ENCODE peak calls at places on chromosomes 5 and 9, in six cellular contexts. E is A549, Y is stomach, X is adrenal gland, I is transverse colon, V is HCT116. P is an unnamed sample. For H3K4me1, the result is how much of the 10 kb centered on the place peaks cover.

GRCh38 chr5:42579320-42579719 is 156.1 kb downstream of the GHR start:
- DNase-seq in V (no peak), I (no peak), E (no peak), X (no peak), Y (no peak), P (no peak)

GRCh38 chr9:135038826-135039225 is 48.6 kb upstream of the OLFM1 start:
- DNase-seq in V (no peak), I (no peak), X (no peak), E (no peak), Y (no peak), P (no peak)

GRCh38 chr5:114467141-114467540 is 105.3 kb downstream of the KCNN2 start:
- DNase-seq in V (no peak), I (no peak), Y (no peak), E (no peak), X (no peak), P (no peak)

GRCh38 chr9:7756088-7756487 is 43.5 kb downstream of the DMAC1 start:
- DNase-seq in E (no peak), X (no peak), I (no peak), V (no peak), Y (no peak), P (no peak)

GRCh38 chr5:151347364-151347763 is at the start of gene SLC36A2:
- DNase-seq in E (no peak), V (no peak), X (no peak), Y (no peak), I (no peak), P (no peak)

GRCh38 chr9:121674952-121675351 is 23.5 kb downstream of the DAB2IP start:
- DNase-seq in Y (no peak), X (no peak), E (no peak), V (no peak), I (no peak), P (no peak)

GRCh38 chr5:161530700-161531099 is 15.8 kb downstream of the GABRB2 start:
- DNase-seq in Y (no peak), V (no peak), X (no peak), I (no peak), E (no peak), P (no peak)

GRCh38 chr5:172645271-172645670 is 4.2 kb downstream of the NEURL1B start:
- DNase-seq in Y (no peak), X (no peak), E (no peak), V (no peak), I (no peak), P (no peak)

GRCh38 chr5:60533789-60534188 is 166.2 kb downstream of the DEPDC1B start:
- DNase-seq in X (no peak), Y (no peak), E (no peak), I (no peak), V (no peak), P (no peak)

GRCh38 chr9:121358747-121359146 is 11.3 kb downstream of the STOM start:
- DNase-seq in E (no peak), Y (no peak), V (no peak), I (no peak), X (no peak), P (no peak)

GRCh38 chr9:36039696-36040095 is 3.0 kb downstream of the RECK start:
- DNase-seq in I (no peak), Y (no peak), X (no peak), E (no peak), V (no peak), P (no peak)

GRCh38 chr9:129676970-129677369 is 11.5 kb downstream of the PRRX2 start:
- DNase-seq in X (no peak), Y (no peak), I (no peak), E (no peak), V (no peak), P (no peak)

GRCh38 chr5:29089591-29090141 is 2051.3 kb upstream of the CDH9 start:
- DNase-seq in V (no peak), Y (no peak), E (no peak), I (no peak), X (no peak), P (no peak)

GRCh38 chr5:34585601-34586104 is 70.5 kb upstream of the RAI14 start:
- DNase-seq in Y (peak), E (peak), V (no peak), I (no peak), X (no peak), P (no peak)
- TF ChIP-seq POLR2A in Y (no peak), E (no peak), V (no peak), I (no peak), X (no peak), P (no peak)

GRCh38 chr9:116000748-116001329 is 152.8 kb upstream of the PAPPA start:
- DNase-seq in Y (peak), V (peak), E (peak), X (no peak), I (peak), P (no peak)
- TF ChIP-seq CTCF in Y (no peak), V (peak), E (peak), X (peak), I (peak), P (no peak)

DNA sequence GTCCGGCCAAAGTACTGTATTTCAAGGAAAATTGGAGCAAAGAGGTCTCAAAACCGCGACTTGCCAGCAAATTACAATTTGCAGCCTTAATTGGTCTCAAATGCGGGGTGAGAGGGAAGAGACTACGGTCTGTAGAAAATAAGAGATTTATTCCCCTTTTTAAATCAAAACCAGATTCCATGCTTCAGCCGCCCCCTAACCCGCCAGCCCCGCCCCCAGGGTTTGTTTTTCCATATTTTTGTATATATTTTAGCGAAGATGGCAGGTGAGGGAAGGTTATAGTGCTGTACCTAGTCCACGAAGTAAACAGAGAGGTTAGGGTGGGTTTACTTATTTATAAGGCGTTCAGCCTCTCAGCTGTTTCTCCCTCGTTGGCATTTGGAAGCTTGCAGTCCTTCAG is 999 bp upstream of the SMARCA2 start:
- DNase-seq in X (no peak), V (no peak), E (no peak), Y (no peak), I (no peak), P (no peak)
- H3K4me1 ChIP-seq in X (under half), V (under half), E (under half), Y (under half), I (under half), P (under half)

DNA sequence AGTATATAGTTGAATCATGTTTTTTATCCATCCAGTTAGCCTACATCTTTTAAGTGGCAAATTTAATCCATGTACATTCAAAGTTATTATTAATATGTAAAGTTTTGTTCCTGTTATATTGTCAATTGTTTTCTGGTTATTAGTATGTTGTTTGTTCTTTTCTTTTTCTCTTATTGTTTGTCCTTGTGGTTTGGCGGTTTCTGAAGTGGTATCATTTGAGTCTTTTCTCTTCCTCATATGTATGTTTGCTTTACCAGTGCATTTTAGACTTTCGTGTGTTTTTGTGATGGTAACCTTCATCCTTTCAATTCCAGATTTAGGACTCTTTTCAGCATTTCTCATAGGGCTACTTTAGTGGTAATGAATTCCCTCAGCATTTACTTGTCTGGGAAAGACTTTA is 130.4 kb upstream of the RFX3 start:
- DNase-seq in X (no peak), I (no peak), V (no peak), E (no peak), Y (no peak), P (no peak)
- TF ChIP-seq POLR2A in X (no peak), I (no peak), V (no peak), E (no peak), Y (no peak), P (no peak)

DNA sequence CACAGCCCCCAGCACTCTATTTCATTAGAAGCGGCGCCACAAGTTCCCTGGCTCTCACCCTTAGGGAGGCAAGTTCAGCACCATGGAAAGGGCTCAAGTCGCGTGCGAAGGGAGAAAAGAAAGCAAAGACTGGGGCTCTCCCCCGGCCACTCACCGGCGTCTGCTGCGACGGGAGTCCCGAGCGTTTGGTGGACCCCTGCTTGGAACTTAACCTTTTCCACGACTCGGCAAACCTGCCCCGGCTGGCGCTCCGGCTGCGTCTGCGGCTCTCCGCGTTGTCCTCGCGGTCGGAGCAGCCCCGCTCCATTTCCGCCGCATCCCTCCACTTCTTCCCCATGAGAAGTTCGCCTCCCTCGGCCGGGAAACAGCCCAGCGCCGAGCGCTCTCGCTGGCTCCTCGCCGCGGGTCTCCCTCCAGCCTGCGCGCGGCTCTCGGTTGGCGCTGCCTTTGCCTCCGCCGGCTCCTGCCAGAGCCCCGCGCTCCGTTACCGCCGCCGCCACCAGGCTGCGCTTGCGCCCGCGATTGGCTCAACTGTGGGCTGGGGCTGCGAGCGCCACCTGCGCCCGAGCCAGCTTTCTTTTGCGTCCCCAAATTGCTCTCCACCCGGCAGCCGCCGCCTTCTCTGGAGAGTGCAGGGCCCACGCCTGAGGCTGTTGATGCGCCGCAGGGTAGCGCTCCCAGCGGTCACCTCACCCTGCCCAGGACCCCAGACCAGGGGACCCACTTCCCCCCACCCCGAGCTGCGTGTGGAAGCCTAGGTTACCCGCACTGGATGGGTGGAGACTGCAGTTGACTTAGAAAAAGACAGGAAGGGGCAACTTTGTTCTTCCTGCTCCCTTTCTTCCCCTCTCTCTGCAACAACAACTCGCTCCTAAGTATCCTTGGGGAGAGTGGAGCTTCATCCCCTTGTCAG is 321.6 kb downstream of the CEMIP2 start:
- DNase-seq in Y (peak), X (peak), I (peak), E (peak), V (no peak), P (peak)
- TF ChIP-seq CTCF in Y (no peak), X (no peak), I (no peak), E (peak), V (no peak), P (no peak)

DNA sequence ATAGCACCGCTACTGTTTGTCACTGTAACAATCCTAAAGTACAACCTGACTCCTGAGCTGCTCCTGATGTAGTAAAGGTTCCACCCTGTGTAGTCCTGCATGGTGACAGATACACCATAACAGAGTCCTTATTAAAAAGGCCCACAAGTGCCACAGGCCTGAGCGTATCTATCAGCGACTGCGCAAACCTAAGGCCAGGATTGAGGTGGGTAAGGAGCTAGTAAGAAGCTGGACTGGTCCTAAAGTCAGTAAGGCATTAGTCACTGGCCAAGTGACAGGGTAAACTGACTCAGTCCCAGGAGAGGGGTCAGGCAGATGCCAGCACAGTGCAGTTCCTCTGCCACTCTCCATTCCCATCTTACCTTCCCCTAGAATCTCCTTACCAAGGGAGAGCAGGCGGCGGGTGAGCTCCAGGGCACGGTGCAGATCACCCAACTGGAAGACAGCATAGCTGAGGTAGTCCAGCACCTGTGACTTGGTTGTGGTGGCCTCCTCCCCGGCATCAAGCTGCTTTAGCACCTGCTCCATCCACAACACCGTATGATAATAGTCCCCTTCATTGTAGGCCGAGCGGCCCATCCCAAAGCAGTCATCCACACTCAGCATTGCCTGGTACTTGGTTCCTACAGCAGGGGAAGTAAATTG is 17.6 kb downstream of the P4HA2 start:
- DNase-seq in E (no peak), X (no peak), I (no peak), Y (no peak), V (no peak), P (no peak)
- H3K4me1 ChIP-seq in E (under half), X (under half), I (under half), Y (under half), V (under half), P (under half)

DNA sequence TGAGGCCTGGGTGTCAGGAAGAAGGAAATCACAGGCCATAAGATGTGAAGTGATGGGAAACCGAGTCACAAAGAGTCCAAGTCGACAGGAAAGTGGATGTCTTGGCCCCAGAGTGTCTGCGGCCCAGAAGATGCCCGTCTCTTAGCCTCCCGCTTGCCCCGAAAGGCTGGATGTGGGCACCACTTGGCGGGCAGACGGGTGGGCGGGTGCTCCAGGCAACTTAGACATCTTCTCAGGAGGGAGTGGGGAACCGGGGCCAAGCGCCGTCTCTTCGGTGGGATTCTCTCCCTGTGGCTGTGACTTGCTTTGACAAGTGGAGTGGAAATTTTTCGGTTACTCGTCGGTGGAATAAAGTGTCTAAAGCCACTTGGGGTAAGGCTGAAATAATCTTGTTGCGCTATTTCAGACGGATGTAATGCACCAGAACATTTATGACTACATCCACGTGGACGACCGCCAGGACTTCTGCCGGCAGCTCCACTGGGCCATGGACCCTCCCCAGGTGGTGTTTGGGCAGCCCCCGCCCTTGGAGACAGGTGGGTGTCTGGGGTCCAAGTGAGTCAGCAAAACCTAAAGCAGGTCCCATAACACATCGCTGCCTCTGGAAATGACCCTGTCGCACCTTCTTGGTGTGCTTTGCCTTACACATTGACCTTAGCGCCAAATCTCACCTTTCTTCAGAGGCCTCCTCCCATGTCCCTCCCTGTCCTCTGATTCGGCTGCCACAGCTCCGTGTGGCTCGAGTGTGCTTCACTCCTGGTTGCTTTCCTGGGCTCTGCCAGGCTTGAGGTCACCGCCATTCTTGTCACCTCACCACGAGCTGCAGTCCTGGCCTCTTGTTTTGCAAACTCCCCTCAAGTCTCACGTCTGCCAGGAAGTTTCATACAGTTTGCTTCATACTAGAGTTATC is 20.4 kb upstream of the EXOC3 start:
- DNase-seq in Y (no peak), I (no peak), E (no peak), V (no peak), X (no peak), P (no peak)
- TF ChIP-seq POLR2A in Y (no peak), I (no peak), E (no peak), V (no peak), X (no peak), P (no peak)

DNA sequence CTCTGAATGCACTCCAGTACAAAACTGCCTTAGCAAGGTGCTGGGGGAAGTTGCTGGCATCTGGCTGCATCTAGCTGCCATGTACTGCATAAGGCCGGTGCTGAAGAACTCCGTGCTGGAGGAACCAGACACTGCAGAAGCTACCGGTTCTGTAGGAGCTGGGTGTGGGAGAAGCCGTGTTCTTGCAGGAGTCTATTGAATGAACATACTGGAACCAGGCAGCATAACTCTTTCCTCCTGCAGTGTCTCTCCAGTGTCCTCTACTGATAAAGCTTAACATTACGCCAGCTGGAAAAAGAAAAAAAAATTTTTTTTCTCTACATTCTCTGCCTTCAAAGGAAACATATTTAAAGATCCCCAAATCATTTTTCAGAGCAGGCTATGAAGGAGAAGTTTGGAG is 38.5 kb downstream of the VPS13A start:
- DNase-seq in V (no peak), E (peak), X (no peak), Y (no peak), I (no peak), P (no peak)
- TF ChIP-seq CTCF in V (peak), E (peak), X (peak), Y (no peak), I (no peak), P (no peak)

GRCh38 chr9:13493697-13494096 is 214.2 kb upstream of the MPDZ start:
- DNase-seq in Y (no peak), X (no peak), E (no peak), I (no peak), V (no peak), P (no peak)
- H3K4me1 ChIP-seq in Y (under half), X (under half), E (under half), I (under half), V (under half), P (under half)

P was measured in ovary.